ENCODE peak calls at places on chromosomes 11 and 22, in nine cellular contexts. U is GM23338, C is fibroblast of pulmonary artery, P is tibial artery, X is body of pancreas, Z is esophagus squamous epithelium, K is astrocyte of the cerebellum, A is tibial nerve, D is A549. F is an unnamed sample.

GRCh38 chr11:110428040-110428439 is 1.7 kb upstream of the FDX1 start:
- DNase-seq in K (no peak), A (no peak), D (no peak), U (no peak), X (no peak), Z (no peak), C (no peak), P (no peak), F (no peak)

GRCh38 chr11:79174045-79175008 is 266.5 kb downstream of the TENM4 start:
- DNase-seq in X (no peak), K (no peak), C (no peak), Z (no peak), U (peak; percentile 45), D (no peak), P (no peak), A (no peak), F (no peak)

GRCh38 chr11:130227373-130227772 is 67.8 kb downstream of the ST14 start:
- DNase-seq in D (no peak), K (no peak), X (no peak), U (no peak), C (no peak), Z (no peak), A (no peak), P (no peak), F (no peak)

GRCh38 chr11:34261820-34262219 is 96.0 kb downstream of the ABTB2 start:
- DNase-seq in K (no peak), C (no peak), P (no peak), D (no peak), Z (no peak), U (no peak), A (no peak), X (no peak), F (no peak)

GRCh38 chr11:110027627-110028371 is 65.4 kb upstream of the ZC3H12C start:
- DNase-seq in Z (no peak), C (no peak), P (no peak), X (no peak), U (no peak), K (no peak), A (no peak), D (no peak), F (no peak)

GRCh38 chr22:29434288-29434687 is 4.1 kb upstream of the RFPL1 start:
- DNase-seq in P (no peak), U (no peak), A (no peak), K (no peak), C (no peak), D (peak; percentile 5), X (no peak), Z (no peak), F (no peak)

GRCh38 chr11:559020-559620 is 1.4 kb downstream of the LMNTD2 start:
- DNase-seq in Z (no peak), C (no peak), K (no peak), U (peak; percentile 51), D (no peak), P (no peak), A (no peak), X (no peak), F (no peak)

GRCh38 chr11:61019818-61020405 is 48.4 kb downstream of the CD6 start:
- DNase-seq in X (no peak), A (no peak), D (no peak), K (no peak), U (no peak), Z (no peak), C (no peak), P (no peak), F (no peak)

GRCh38 chr11:44269369-44270351 is 40.3 kb downstream of the ALX4 start:
- DNase-seq in C (peak; percentile 65), U (no peak), A (no peak), K (no peak), D (no peak), X (no peak), P (peak; percentile 11), Z (no peak), F (no peak)

GRCh38 chr22:45889093-45889538 is 87.8 kb downstream of the WNT7B start:
- DNase-seq in A (no peak), X (no peak), D (no peak), C (no peak), U (no peak), Z (no peak), K (no peak), P (no peak), F (no peak)

GRCh38 chr11:103529217-103529684 is 420.0 kb downstream of the DYNC2H1 start:
- DNase-seq in A (no peak), K (no peak), D (peak; percentile 62), X (no peak), U (no peak), Z (no peak), C (peak; percentile 63), P (no peak), F (peak; percentile 70)

GRCh38 chr11:85721191-85721590 is 35.2 kb upstream of the CCDC89 start:
- DNase-seq in U (no peak), C (no peak), X (no peak), A (no peak), K (no peak), P (no peak), Z (no peak), D (no peak), F (no peak)

GRCh38 chr11:20251496-20251895 is 91.2 kb upstream of the DBX1 start:
- DNase-seq in C (no peak), P (no peak), D (no peak), A (no peak), Z (no peak), U (no peak), X (no peak), K (no peak), F (no peak)

GRCh38 chr22:21902296-21903087 is 35.0 kb upstream of the MAPK1 start:
- DNase-seq in D (no peak), X (no peak), C (no peak), U (no peak), A (no peak), K (no peak), Z (no peak), P (no peak), F (no peak)
- TF ChIP-seq CTCF in D (no peak), X (no peak), C (no peak), U (no peak), A (no peak), K (no peak), Z (no peak), P (no peak), F (no peak)

GRCh38 chr11:65354265-65355012 is at the start of gene TIGD3:
- DNase-seq in D (peak; percentile 93), X (peak; percentile 97), A (peak; percentile 95), Z (peak; percentile 76), P (peak; percentile 97), C (peak; percentile 94), U (peak; percentile 99), K (peak; percentile 78), F (peak; percentile 27)

GRCh38 chr11:65355013-65355775 is 643 bp downstream of the TIGD3 start:
- DNase-seq in U (peak; percentile 64), C (no peak), Z (no peak), K (no peak), X (peak; percentile 33), P (no peak), D (no peak), A (no peak), F (no peak)

GRCh38 chr11:65353900-65354264 is 669 bp upstream of the TIGD3 start:
- DNase-seq in Z (no peak), C (no peak), X (no peak), A (no peak), D (no peak), K (no peak), P (no peak), U (no peak), F (no peak)

GRCh38 chr11:65356394-65356972 is 1.9 kb downstream of the TIGD3 start:
- DNase-seq in U (no peak), D (no peak), A (no peak), K (no peak), X (peak; percentile 27), P (no peak), C (no peak), Z (no peak), F (no peak)

DNA sequence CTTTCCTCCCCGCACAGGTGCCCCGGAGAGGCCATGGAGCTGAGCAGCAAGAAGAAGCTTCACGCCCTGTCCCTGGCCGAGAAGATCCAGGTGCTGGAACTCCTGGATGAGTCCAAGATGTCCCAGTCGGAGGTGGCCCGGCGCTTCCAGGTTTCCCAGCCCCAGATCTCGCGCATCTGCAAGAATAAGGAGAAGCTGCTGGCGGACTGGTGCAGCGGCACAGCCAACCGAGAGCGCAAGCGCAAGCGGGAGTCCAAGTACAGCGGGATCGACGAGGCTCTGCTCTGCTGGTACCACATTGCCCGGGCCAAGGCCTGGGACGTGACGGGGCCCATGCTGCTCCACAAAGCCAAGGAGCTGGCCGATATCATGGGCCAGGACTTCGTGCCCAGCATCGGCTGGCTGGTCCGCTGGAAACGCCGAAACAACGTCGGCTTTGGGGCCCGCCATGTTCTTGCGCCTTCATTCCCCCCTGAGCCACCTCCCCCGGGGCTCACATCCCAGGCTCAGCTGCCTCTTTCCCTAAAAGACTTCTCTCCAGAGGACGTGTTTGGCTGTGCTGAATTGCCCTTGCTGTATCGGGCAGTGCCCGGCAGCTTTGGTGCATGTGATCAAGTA is 1.3 kb downstream of the TIGD3 start:
- DNase-seq in X (peak; percentile 45), D (no peak), Z (no peak), U (peak; percentile 75), K (no peak), A (no peak), C (peak; percentile 42), P (no peak), F (no peak)
- H3K4me3 ChIP-seq in X (no peak overlapping the region), D (no peak overlapping the region), Z (peak overlapping the region; percentile 58), U (peak overlapping the region; percentile 92), K (peak overlapping the region; percentile 21), A (peak overlapping the region; percentile 52), C (peak overlapping the region; percentile 24), P (peak overlapping the region; percentile 69), F (peak overlapping the region; percentile 7)

DNA sequence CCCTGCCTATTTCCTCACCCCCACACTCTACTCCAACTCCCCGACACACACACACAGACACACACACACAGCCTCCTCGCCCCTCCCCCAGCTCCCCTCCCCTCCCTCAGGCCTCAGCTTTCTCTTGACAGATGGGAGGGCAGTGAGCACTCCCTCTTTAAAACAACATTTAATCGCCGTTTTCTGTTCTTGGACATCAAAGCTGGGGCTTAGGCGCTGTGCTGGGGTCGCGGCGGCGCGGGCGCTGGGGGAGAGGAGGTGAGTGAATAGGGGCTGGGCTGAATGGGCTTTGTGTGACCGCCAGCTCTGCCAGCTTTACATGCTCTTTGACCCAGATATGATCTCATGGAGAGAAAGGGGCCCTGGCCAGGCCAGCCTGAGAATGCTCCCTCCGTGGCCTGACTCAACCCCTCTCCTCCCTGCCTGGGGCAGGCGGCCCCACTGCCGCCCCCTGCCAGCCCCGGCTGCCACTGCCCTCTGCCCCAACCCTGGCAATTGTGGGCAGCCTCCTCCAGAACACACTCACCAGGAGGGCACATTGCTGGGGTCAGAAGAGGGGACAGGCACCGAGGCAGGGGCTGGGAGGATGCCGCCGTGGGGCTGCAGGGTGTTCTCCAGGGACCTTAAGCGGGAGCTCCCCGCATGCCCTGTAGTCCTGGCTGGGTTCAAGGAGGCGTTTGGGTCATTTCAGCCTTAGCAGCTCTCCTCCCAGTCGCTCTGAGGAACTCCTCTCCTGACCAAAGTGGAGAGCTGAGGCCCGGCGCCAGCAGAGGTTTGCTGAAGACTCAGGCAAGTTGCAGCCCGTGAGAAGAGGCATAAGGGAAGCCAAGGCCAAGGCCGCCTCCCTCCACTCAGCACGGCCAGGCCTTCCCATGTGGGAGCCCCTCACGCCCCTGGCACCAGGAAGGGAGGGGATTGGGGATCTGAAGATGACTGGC is 38.3 kb upstream of the NNMT start:
- DNase-seq in K (no peak), A (peak; percentile 65), C (peak; percentile 64), D (no peak), U (peak; percentile 33), X (peak; percentile 54), P (peak; percentile 78), Z (no peak), F (no peak)
- TF ChIP-seq CTCF in K (peak; percentile 48), A (no peak), C (peak; percentile 26), D (no peak), U (peak; percentile 53), X (no peak), P (peak; percentile 34), Z (no peak), F (peak; percentile 55)

GRCh38 chr11:84720706-84721402 is 906.3 kb downstream of the DLG2 start:
- DNase-seq in K (no peak), D (no peak), A (no peak), Z (no peak), U (peak; percentile 63), C (peak; percentile 1), X (peak; percentile 57), P (peak; percentile 36), F (no peak)
- H3K4me3 ChIP-seq in K (peak overlapping the region; percentile 43), D (peak overlapping the region; percentile 26), A (peak overlapping the region; percentile 35), Z (peak overlapping the region; percentile 55), U (peak overlapping the region; percentile 61), C (no peak overlapping the region), X (peak overlapping the region; percentile 13), P (peak overlapping the region; percentile 61), F (peak overlapping the region; percentile 54)